ENCODE peak calls at places on chromosome 18, in ten cellular contexts. E is activated B cell treated with CpG ODN at 0.5 μM for 24 hours; I is keratinocyte; A is osteoblast; M is AG09319; X is CD8-positive, alpha-beta T cell; G is tibial artery; V is bronchial epithelial cell; O is GM20000; K is cardiac muscle cell. W is an unnamed sample.

GRCh38 chr18:9612215-9612830 is 2.0 kb downstream of the PPP4R1 start:
- DNase-seq in G (no peak), I (no peak), V (peak), M (no peak), O (peak), A (peak), K (peak), E (no peak), X (peak), W (peak)

GRCh38 chr18:39453356-39453755 is 1887.8 kb upstream of the CELF4 start:
- DNase-seq in A (no peak), K (no peak), X (no peak), I (no peak), G (no peak), E (no peak), V (no peak), M (no peak), O (no peak), W (no peak)

GRCh38 chr18:79248495-79249078 is 147.1 kb upstream of the NFATC1 start:
- DNase-seq in A (no peak), M (no peak), V (peak), K (no peak), G (no peak), X (no peak), I (no peak), E (no peak), O (no peak), W (no peak)

GRCh38 chr18:54127759-54128378 is 96.6 kb downstream of the MBD2 start:
- DNase-seq in O (peak), M (no peak), A (peak), G (no peak), V (peak), I (no peak), K (peak), X (no peak), E (no peak), W (peak)

GRCh38 chr18:3595282-3596273 is 145.6 kb downstream of the TGIF1 start:
- DNase-seq in X (no peak), O (peak), V (peak), I (peak), A (peak), E (peak), K (no peak), M (no peak), G (peak), W (peak)

GRCh38 chr18:76494181-76494540 is 881 bp downstream of the ZNF516 start:
- DNase-seq in O (peak), G (peak), K (peak), E (no peak), V (no peak), X (no peak), A (peak), M (no peak), I (no peak), W (no peak)

GRCh38 chr18:31942301-31942998 is 478 bp downstream of the TRAPPC8 start:
- DNase-seq in X (no peak), E (no peak), A (peak), I (no peak), K (no peak), G (peak), M (no peak), O (peak), V (peak), W (peak)

GRCh38 chr18:44693030-44693784 is 12.5 kb downstream of the SETBP1 start:
- DNase-seq in K (no peak), I (peak), G (no peak), V (peak), E (no peak), X (no peak), O (no peak), A (peak), M (no peak), W (no peak)

DNA sequence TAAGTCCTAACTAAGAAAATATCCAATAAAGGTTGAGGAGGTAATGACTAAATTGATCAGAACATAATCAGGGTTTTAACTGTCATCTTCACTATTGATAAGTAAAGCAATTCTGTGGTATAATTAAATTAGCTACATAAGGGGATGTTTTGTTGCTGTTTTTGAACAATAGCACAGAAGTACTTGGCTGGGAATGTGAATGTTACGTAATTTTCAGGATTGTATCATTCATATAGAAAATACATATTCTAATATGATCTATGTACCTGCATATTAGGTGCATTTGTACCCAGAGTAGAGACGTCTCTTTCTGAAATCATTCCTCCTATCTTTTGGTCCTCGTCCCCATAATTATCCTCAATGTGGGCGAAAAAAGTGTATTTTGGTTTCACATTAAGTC is 109.0 kb downstream of the PIEZO2 start:
- DNase-seq in K (no peak), V (no peak), E (no peak), M (no peak), I (no peak), G (no peak), A (no peak), X (no peak), O (no peak), W (no peak)
- TF ChIP-seq CTCF in K (no peak), V (no peak), E (no peak), M (no peak), I (no peak), G (no peak), A (no peak), X (no peak), O (no peak), W (no peak)

GRCh38 chr18:52670903-52671302 is 330.9 kb downstream of the DCC start:
- DNase-seq in X (no peak), M (no peak), I (no peak), V (peak), E (no peak), O (peak), A (no peak), K (peak), G (no peak), W (peak)
- TF ChIP-seq CTCF in X (no peak), M (no peak), I (no peak), V (no peak), E (no peak), O (no peak), A (no peak), K (no peak), G (peak), W (no peak)

DNA sequence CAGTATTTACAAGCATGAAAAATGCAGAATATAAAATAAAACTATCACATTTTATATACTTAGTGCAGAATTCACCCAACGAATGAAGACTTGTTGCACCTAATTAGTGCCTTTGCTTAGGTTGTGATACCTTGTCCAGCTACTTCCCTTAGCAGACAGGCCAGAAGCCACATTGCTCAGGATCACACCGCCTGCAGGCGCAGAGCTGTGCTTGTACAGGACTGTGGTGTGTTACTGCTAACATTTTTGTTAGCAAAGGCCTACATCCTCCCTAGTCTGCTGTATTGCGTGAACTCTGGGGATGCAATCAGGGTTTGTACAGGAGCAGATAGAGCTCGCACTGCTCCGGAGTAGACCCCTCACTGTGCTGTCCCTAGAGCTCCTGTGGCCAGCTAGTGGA is 336.9 kb downstream of the CBLN2 start:
- DNase-seq in K (peak), M (no peak), G (no peak), V (no peak), E (no peak), O (no peak), A (no peak), X (no peak), I (no peak), W (no peak)
- TF ChIP-seq CTCF in K (no peak), M (no peak), G (no peak), V (no peak), E (no peak), O (no peak), A (no peak), X (no peak), I (no peak), W (no peak)

GRCh38 chr18:51563401-51563800 is 365.9 kb upstream of the MEX3C start:
- DNase-seq in A (no peak), X (no peak), O (no peak), M (no peak), V (no peak), E (no peak), I (no peak), K (no peak), G (no peak), W (no peak)

GRCh38 chr18:51569153-51569552 is 371.7 kb upstream of the MEX3C start:
- DNase-seq in E (no peak), V (no peak), A (no peak), K (no peak), M (no peak), G (no peak), O (no peak), I (no peak), X (no peak), W (no peak)

GRCh38 chr18:51569561-51569960 is 372.1 kb upstream of the MEX3C start:
- DNase-seq in O (no peak), I (no peak), V (no peak), A (no peak), E (no peak), G (no peak), K (no peak), X (no peak), M (no peak), W (no peak)

GRCh38 chr18:51568151-51568550 is 370.7 kb upstream of the MEX3C start:
- DNase-seq in E (no peak), I (no peak), X (no peak), K (no peak), G (no peak), O (no peak), V (no peak), A (no peak), M (no peak), W (no peak)
- TF ChIP-seq CTCF in E (no peak), I (no peak), X (no peak), K (no peak), G (no peak), O (no peak), V (no peak), A (no peak), M (no peak), W (no peak)

W was measured in Calu3.